ENCODE peak calls at places on chromosomes 13 and 19, in ten cellular contexts. One of them, this sample, is unnamed.

GRCh38 chr13:21638319-21639282 is 32.3 kb upstream of the FGF9 start:
- DNase-seq in endothelial cell: peak
- DNase-seq in GM23338: peak
- DNase-seq in heart right ventricle: no peak
- DNase-seq in transverse colon: peak
- DNase-seq in lower leg skin: no peak
- DNase-seq in AG10803: peak
- DNase-seq in sigmoid colon: no peak
- DNase-seq in A549: peak
- DNase-seq in stomach: no peak
- DNase-seq in this sample: no peak

GRCh38 chr19:19477705-19478383 is 37.5 kb downstream of the TSSK6 start:
- DNase-seq in endothelial cell: no peak
- DNase-seq in GM23338: no peak
- DNase-seq in heart right ventricle: no peak
- DNase-seq in transverse colon: peak
- DNase-seq in lower leg skin: no peak
- DNase-seq in AG10803: no peak
- DNase-seq in sigmoid colon: no peak
- DNase-seq in A549: no peak
- DNase-seq in stomach: peak
- DNase-seq in this sample: no peak

GRCh38 chr13:27917121-27917947 is 2.5 kb upstream of the PDX1 start:
- DNase-seq in endothelial cell: no peak
- DNase-seq in GM23338: peak
- DNase-seq in heart right ventricle: no peak
- DNase-seq in transverse colon: no peak
- DNase-seq in lower leg skin: no peak
- DNase-seq in AG10803: no peak
- DNase-seq in sigmoid colon: no peak
- DNase-seq in A549: no peak
- DNase-seq in stomach: no peak
- DNase-seq in this sample: no peak

GRCh38 chr19:32830231-32831014 is 39.1 kb downstream of the SLC7A9 start:
- DNase-seq in endothelial cell: no peak
- DNase-seq in GM23338: no peak
- DNase-seq in heart right ventricle: no peak
- DNase-seq in transverse colon: no peak
- DNase-seq in lower leg skin: peak
- DNase-seq in AG10803: peak
- DNase-seq in sigmoid colon: no peak
- DNase-seq in A549: no peak
- DNase-seq in stomach: no peak
- DNase-seq in this sample: peak

GRCh38 chr19:31356587-31357314 is 7.5 kb upstream of the TSHZ3 start:
- DNase-seq in endothelial cell: peak
- DNase-seq in GM23338: peak
- DNase-seq in heart right ventricle: no peak
- DNase-seq in transverse colon: peak
- DNase-seq in lower leg skin: no peak
- DNase-seq in AG10803: no peak
- DNase-seq in sigmoid colon: no peak
- DNase-seq in A549: no peak
- DNase-seq in stomach: no peak
- DNase-seq in this sample: no peak

GRCh38 chr19:47697863-47698609 is 15.2 kb upstream of the EHD2 start:
- DNase-seq in endothelial cell: peak
- DNase-seq in GM23338: peak
- DNase-seq in heart right ventricle: peak
- DNase-seq in transverse colon: peak
- DNase-seq in lower leg skin: peak
- DNase-seq in AG10803: peak
- DNase-seq in sigmoid colon: peak
- DNase-seq in A549: peak
- DNase-seq in stomach: peak
- DNase-seq in this sample: peak

GRCh38 chr19:55581828-55582223 is 1.2 kb upstream of the ZNF579 start:
- DNase-seq in endothelial cell: no peak
- DNase-seq in GM23338: no peak
- DNase-seq in heart right ventricle: no peak
- DNase-seq in transverse colon: no peak
- DNase-seq in lower leg skin: no peak
- DNase-seq in AG10803: no peak
- DNase-seq in sigmoid colon: no peak
- DNase-seq in A549: peak
- DNase-seq in stomach: no peak
- DNase-seq in this sample: no peak

GRCh38 chr19:30362156-30362754 is 9.9 kb upstream of the ZNF536 start:
- DNase-seq in endothelial cell: no peak
- DNase-seq in GM23338: no peak
- DNase-seq in heart right ventricle: no peak
- DNase-seq in transverse colon: no peak
- DNase-seq in lower leg skin: peak
- DNase-seq in AG10803: peak
- DNase-seq in sigmoid colon: no peak
- DNase-seq in A549: no peak
- DNase-seq in stomach: peak
- DNase-seq in this sample: no peak

DNA sequence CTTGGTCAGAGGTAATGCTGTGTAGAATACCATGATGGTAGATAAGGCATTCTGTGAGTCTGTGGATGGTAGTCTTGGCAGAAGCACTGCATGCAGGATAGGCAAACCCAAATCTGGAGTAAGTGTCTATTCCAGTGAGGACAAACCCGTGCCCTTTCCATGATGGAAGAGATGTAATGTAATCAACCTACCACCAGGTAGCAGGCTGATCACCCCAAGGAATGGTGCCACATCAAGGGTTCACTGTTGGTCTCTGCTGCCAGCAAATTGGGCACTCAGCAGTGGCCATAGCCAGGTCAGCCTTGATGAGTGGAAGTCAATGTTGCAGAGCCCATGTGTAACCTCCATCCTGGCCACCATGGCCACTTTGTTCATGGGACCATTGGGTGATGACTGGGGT is 155.0 kb downstream of the RAP2A start:
- DNase-seq in endothelial cell: no peak
- DNase-seq in GM23338: peak
- DNase-seq in heart right ventricle: no peak
- DNase-seq in transverse colon: no peak
- DNase-seq in lower leg skin: no peak
- DNase-seq in AG10803: no peak
- DNase-seq in sigmoid colon: no peak
- DNase-seq in A549: no peak
- DNase-seq in stomach: no peak
- DNase-seq in this sample: no peak
- TF ChIP-seq CTCF in endothelial cell: no peak
- TF ChIP-seq CTCF in GM23338: peak
- TF ChIP-seq CTCF in heart right ventricle: no peak
- TF ChIP-seq CTCF in transverse colon: no peak
- TF ChIP-seq CTCF in lower leg skin: no peak
- TF ChIP-seq CTCF in AG10803: no peak
- TF ChIP-seq CTCF in sigmoid colon: no peak
- TF ChIP-seq CTCF in A549: no peak
- TF ChIP-seq CTCF in stomach: no peak
- TF ChIP-seq CTCF in this sample: no peak

GRCh38 chr19:38278751-38279150 is 14.4 kb downstream of the SPINT2 start:
- DNase-seq in endothelial cell: no peak
- DNase-seq in GM23338: no peak
- DNase-seq in heart right ventricle: no peak
- DNase-seq in transverse colon: no peak
- DNase-seq in lower leg skin: no peak
- DNase-seq in AG10803: no peak
- DNase-seq in sigmoid colon: no peak
- DNase-seq in A549: no peak
- DNase-seq in stomach: no peak
- DNase-seq in this sample: no peak

GRCh38 chr19:38280030-38280921 is 15.9 kb downstream of the SPINT2 start:
- DNase-seq in endothelial cell: no peak
- DNase-seq in GM23338: no peak
- DNase-seq in heart right ventricle: no peak
- DNase-seq in transverse colon: no peak
- DNase-seq in lower leg skin: no peak
- DNase-seq in AG10803: no peak
- DNase-seq in sigmoid colon: no peak
- DNase-seq in A549: no peak
- DNase-seq in stomach: no peak
- DNase-seq in this sample: no peak

GRCh38 chr19:38283261-38283660 is 18.9 kb downstream of the SPINT2 start:
- DNase-seq in endothelial cell: no peak
- DNase-seq in GM23338: no peak
- DNase-seq in heart right ventricle: no peak
- DNase-seq in transverse colon: no peak
- DNase-seq in lower leg skin: no peak
- DNase-seq in AG10803: no peak
- DNase-seq in sigmoid colon: no peak
- DNase-seq in A549: no peak
- DNase-seq in stomach: no peak
- DNase-seq in this sample: no peak

GRCh38 chr19:38284422-38284821 is 19.6 kb upstream of the C19orf33 start:
- DNase-seq in endothelial cell: no peak
- DNase-seq in GM23338: no peak
- DNase-seq in heart right ventricle: no peak
- DNase-seq in transverse colon: no peak
- DNase-seq in lower leg skin: no peak
- DNase-seq in AG10803: no peak
- DNase-seq in sigmoid colon: no peak
- DNase-seq in A549: no peak
- DNase-seq in stomach: no peak
- DNase-seq in this sample: no peak

DNA sequence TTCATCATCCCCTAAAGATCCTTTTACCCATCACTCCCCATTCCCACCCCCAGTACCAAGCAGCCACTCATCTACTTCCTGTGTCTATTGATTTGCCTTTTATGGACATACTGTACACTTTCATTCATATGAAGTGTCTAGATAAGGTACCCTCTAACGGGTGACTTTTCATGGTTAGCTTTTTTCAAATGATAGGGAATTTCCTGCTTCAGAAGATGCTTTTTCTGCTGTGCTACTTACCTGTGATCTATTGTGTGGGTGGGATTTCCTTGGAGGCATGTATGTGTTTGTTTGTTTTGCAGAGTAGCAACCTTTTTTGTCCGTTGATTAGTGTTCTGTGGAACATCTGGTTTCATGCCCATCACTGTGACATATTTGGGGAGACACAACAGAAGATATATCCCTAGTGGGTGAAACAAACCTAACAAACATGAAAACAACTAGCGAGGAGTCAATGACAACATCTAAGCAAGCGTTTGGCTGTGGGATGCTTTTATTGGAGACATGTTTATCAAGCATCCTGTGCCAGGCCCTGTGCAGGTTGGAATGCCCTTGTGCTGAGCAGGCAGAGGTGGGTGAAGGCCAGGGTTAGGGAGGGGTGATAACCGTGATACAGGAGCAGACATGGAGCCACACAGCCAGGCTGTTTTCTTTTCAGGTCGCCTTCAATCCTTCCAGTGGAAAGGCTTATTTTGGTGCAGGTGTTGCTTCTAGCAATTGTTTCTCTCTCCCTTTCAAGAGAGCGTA is 17.6 kb downstream of the SPINT2 start:
- DNase-seq in endothelial cell: no peak
- DNase-seq in GM23338: no peak
- DNase-seq in heart right ventricle: no peak
- DNase-seq in transverse colon: no peak
- DNase-seq in lower leg skin: no peak
- DNase-seq in AG10803: no peak
- DNase-seq in sigmoid colon: no peak
- DNase-seq in A549: no peak
- DNase-seq in stomach: no peak
- DNase-seq in this sample: no peak
- TF ChIP-seq CTCF in endothelial cell: no peak
- TF ChIP-seq CTCF in GM23338: no peak
- TF ChIP-seq CTCF in heart right ventricle: no peak
- TF ChIP-seq CTCF in transverse colon: no peak
- TF ChIP-seq CTCF in lower leg skin: no peak
- TF ChIP-seq CTCF in AG10803: no peak
- TF ChIP-seq CTCF in sigmoid colon: no peak
- TF ChIP-seq CTCF in A549: no peak
- TF ChIP-seq CTCF in stomach: no peak
- TF ChIP-seq CTCF in this sample: no peak

GRCh38 chr13:93226065-93226622 is 463 bp upstream of the GPC6 start:
- DNase-seq in endothelial cell: no peak
- DNase-seq in GM23338: no peak
- DNase-seq in heart right ventricle: no peak
- DNase-seq in transverse colon: no peak
- DNase-seq in lower leg skin: no peak
- DNase-seq in AG10803: no peak
- DNase-seq in sigmoid colon: no peak
- DNase-seq in A549: no peak
- DNase-seq in stomach: no peak
- DNase-seq in this sample: no peak

GRCh38 chr13:93227280-93227905 is 786 bp downstream of the GPC6 start:
- DNase-seq in endothelial cell: peak
- DNase-seq in GM23338: peak
- DNase-seq in heart right ventricle: no peak
- DNase-seq in transverse colon: peak
- DNase-seq in lower leg skin: no peak
- DNase-seq in AG10803: peak
- DNase-seq in sigmoid colon: peak
- DNase-seq in A549: peak
- DNase-seq in stomach: no peak
- DNase-seq in this sample: no peak

GRCh38 chr13:93230466-93230865 is 3.9 kb downstream of the GPC6 start:
- DNase-seq in endothelial cell: no peak
- DNase-seq in GM23338: no peak
- DNase-seq in heart right ventricle: no peak
- DNase-seq in transverse colon: no peak
- DNase-seq in lower leg skin: no peak
- DNase-seq in AG10803: peak
- DNase-seq in sigmoid colon: no peak
- DNase-seq in A549: no peak
- DNase-seq in stomach: no peak
- DNase-seq in this sample: no peak

GRCh38 chr13:93226623-93227279 is at the start of gene GPC6:
- DNase-seq in endothelial cell: peak
- DNase-seq in GM23338: peak
- DNase-seq in heart right ventricle: no peak
- DNase-seq in transverse colon: peak
- DNase-seq in lower leg skin: no peak
- DNase-seq in AG10803: peak
- DNase-seq in sigmoid colon: peak
- DNase-seq in A549: peak
- DNase-seq in stomach: no peak
- DNase-seq in this sample: no peak

DNA sequence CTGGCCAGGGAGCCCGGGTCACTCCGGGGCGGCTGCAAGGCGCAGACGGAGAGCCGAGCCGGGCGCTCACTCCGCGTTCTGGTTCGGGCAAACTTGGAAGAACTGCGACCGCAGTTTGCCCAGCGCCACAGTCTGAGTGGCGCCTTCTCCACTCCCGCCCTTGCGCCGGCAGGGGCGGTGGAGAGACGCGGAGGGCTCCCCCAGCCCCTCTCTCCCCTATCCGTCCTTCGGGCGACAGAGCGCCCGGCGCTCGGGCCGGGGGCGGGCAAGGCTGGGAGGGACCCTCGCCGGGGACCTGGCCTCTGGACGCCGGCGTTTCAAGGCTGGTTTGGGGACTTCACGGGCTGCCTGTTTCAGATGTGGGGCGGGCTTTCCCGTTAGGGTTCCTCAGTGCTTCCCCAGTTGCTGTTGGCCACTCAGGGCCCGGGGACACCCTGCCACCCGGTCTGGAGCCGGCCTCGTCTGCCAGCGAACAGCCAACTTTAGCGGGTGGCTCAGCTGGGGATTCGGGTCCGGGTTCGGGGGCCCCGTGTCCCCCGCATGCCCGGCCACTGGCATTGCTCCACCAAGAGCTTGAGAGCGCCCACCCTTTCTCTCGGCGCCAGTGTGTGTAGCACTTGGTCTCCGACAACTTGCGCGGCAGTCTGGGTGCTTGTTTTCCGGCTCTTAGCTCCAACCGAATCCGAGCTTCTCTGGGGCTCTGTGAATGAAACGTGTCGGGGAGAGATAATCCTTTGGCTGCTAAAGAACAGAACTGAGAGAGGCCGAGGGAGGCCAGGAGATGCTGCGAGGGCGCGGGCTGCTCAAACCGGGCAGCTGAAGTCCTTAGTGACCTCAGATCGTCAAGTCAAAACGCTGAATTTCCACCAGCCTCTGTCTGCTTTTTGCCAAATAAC is 1.5 kb downstream of the GPC6 start:
- DNase-seq in endothelial cell: peak
- DNase-seq in GM23338: peak
- DNase-seq in heart right ventricle: peak
- DNase-seq in transverse colon: peak
- DNase-seq in lower leg skin: peak
- DNase-seq in AG10803: peak
- DNase-seq in sigmoid colon: peak
- DNase-seq in A549: peak
- DNase-seq in stomach: peak
- DNase-seq in this sample: no peak
- TF ChIP-seq CTCF in endothelial cell: peak
- TF ChIP-seq CTCF in GM23338: peak
- TF ChIP-seq CTCF in heart right ventricle: no peak
- TF ChIP-seq CTCF in transverse colon: peak
- TF ChIP-seq CTCF in lower leg skin: no peak
- TF ChIP-seq CTCF in AG10803: peak
- TF ChIP-seq CTCF in sigmoid colon: peak
- TF ChIP-seq CTCF in A549: peak
- TF ChIP-seq CTCF in stomach: no peak
- TF ChIP-seq CTCF in this sample: no peak

GRCh38 chr19:6772028-6772865 is at the start of gene VAV1:
- DNase-seq in endothelial cell: no peak
- DNase-seq in GM23338: peak
- DNase-seq in heart right ventricle: peak
- DNase-seq in transverse colon: peak
- DNase-seq in lower leg skin: peak
- DNase-seq in AG10803: no peak
- DNase-seq in sigmoid colon: no peak
- DNase-seq in A549: no peak
- DNase-seq in stomach: peak
- DNase-seq in this sample: peak
- TF ChIP-seq CTCF in endothelial cell: no peak
- TF ChIP-seq CTCF in GM23338: peak
- TF ChIP-seq CTCF in heart right ventricle: no peak
- TF ChIP-seq CTCF in transverse colon: no peak
- TF ChIP-seq CTCF in lower leg skin: no peak
- TF ChIP-seq CTCF in AG10803: no peak
- TF ChIP-seq CTCF in sigmoid colon: no peak
- TF ChIP-seq CTCF in A549: no peak
- TF ChIP-seq CTCF in stomach: no peak
- TF ChIP-seq CTCF in this sample: peak